ENCODE peak calls at places on chromosomes 4 and X, in four cellular contexts. One of them, this sample, is unnamed.

GRCh38 chr4:137266511-137266910 is 265.8 kb downstream of the PCDH18 start:
- DNase-seq in T follicular helper cell: no peak
- DNase-seq in stimulated activated CD4-positive, alpha-beta T cell treated with anti-CD3 and anti-CD28 coated beads, Interleukin-1b, Interleukin-23, amount 100 ng/mL, for 24 hours: no peak
- DNase-seq in activated CD8-positive, alpha-beta memory T cell treated with anti-CD3 and anti-CD28 coated beads for 48 hours: no peak
- DNase-seq in this sample: no peak

GRCh38 chr4:156773648-156774357 is 197.8 kb downstream of the PDGFC start:
- DNase-seq in T follicular helper cell: no peak
- DNase-seq in stimulated activated CD4-positive, alpha-beta T cell treated with anti-CD3 and anti-CD28 coated beads, Interleukin-1b, Interleukin-23, amount 100 ng/mL, for 24 hours: no peak
- DNase-seq in activated CD8-positive, alpha-beta memory T cell treated with anti-CD3 and anti-CD28 coated beads for 48 hours: no peak
- DNase-seq in this sample: peak

GRCh38 chr4:123411514-123411913 is 14.9 kb downstream of the SPRY1 start:
- DNase-seq in T follicular helper cell: no peak
- DNase-seq in stimulated activated CD4-positive, alpha-beta T cell treated with anti-CD3 and anti-CD28 coated beads, Interleukin-1b, Interleukin-23, amount 100 ng/mL, for 24 hours: no peak
- DNase-seq in activated CD8-positive, alpha-beta memory T cell treated with anti-CD3 and anti-CD28 coated beads for 48 hours: no peak
- DNase-seq in this sample: no peak

GRCh38 chr4:177001271-177002175 is 208.8 kb upstream of the VEGFC start:
- DNase-seq in T follicular helper cell: no peak
- DNase-seq in stimulated activated CD4-positive, alpha-beta T cell treated with anti-CD3 and anti-CD28 coated beads, Interleukin-1b, Interleukin-23, amount 100 ng/mL, for 24 hours: no peak
- DNase-seq in activated CD8-positive, alpha-beta memory T cell treated with anti-CD3 and anti-CD28 coated beads for 48 hours: no peak
- DNase-seq in this sample: no peak

GRCh38 chrX:118772051-118772450 is 44.6 kb downstream of the IL13RA1 start:
- DNase-seq in T follicular helper cell: no peak
- DNase-seq in stimulated activated CD4-positive, alpha-beta T cell treated with anti-CD3 and anti-CD28 coated beads, Interleukin-1b, Interleukin-23, amount 100 ng/mL, for 24 hours: no peak
- DNase-seq in activated CD8-positive, alpha-beta memory T cell treated with anti-CD3 and anti-CD28 coated beads for 48 hours: no peak
- DNase-seq in this sample: no peak

GRCh38 chr4:17103231-17103630 is 204.8 kb upstream of the LDB2 start:
- DNase-seq in T follicular helper cell: no peak
- DNase-seq in stimulated activated CD4-positive, alpha-beta T cell treated with anti-CD3 and anti-CD28 coated beads, Interleukin-1b, Interleukin-23, amount 100 ng/mL, for 24 hours: no peak
- DNase-seq in activated CD8-positive, alpha-beta memory T cell treated with anti-CD3 and anti-CD28 coated beads for 48 hours: no peak
- DNase-seq in this sample: no peak

GRCh38 chr4:86058621-86059020 is 301.2 kb downstream of the MAPK10 start:
- DNase-seq in T follicular helper cell: no peak
- DNase-seq in stimulated activated CD4-positive, alpha-beta T cell treated with anti-CD3 and anti-CD28 coated beads, Interleukin-1b, Interleukin-23, amount 100 ng/mL, for 24 hours: no peak
- DNase-seq in activated CD8-positive, alpha-beta memory T cell treated with anti-CD3 and anti-CD28 coated beads for 48 hours: no peak
- DNase-seq in this sample: no peak

GRCh38 chr4:95255396-95256107 is 293.2 kb downstream of the UNC5C start:
- DNase-seq in T follicular helper cell: no peak
- DNase-seq in stimulated activated CD4-positive, alpha-beta T cell treated with anti-CD3 and anti-CD28 coated beads, Interleukin-1b, Interleukin-23, amount 100 ng/mL, for 24 hours: no peak
- DNase-seq in activated CD8-positive, alpha-beta memory T cell treated with anti-CD3 and anti-CD28 coated beads for 48 hours: no peak
- DNase-seq in this sample: no peak

GRCh38 chr4:149203256-149204001 is 612.2 kb downstream of the IQCM start:
- DNase-seq in T follicular helper cell: no peak
- DNase-seq in stimulated activated CD4-positive, alpha-beta T cell treated with anti-CD3 and anti-CD28 coated beads, Interleukin-1b, Interleukin-23, amount 100 ng/mL, for 24 hours: no peak
- DNase-seq in activated CD8-positive, alpha-beta memory T cell treated with anti-CD3 and anti-CD28 coated beads for 48 hours: no peak
- DNase-seq in this sample: no peak

GRCh38 chr4:55498051-55498450 is 48.7 kb downstream of the CLOCK start:
- DNase-seq in T follicular helper cell: no peak
- DNase-seq in stimulated activated CD4-positive, alpha-beta T cell treated with anti-CD3 and anti-CD28 coated beads, Interleukin-1b, Interleukin-23, amount 100 ng/mL, for 24 hours: no peak
- DNase-seq in activated CD8-positive, alpha-beta memory T cell treated with anti-CD3 and anti-CD28 coated beads for 48 hours: no peak
- DNase-seq in this sample: no peak

GRCh38 chr4:1850276-1850675 is 5.7 kb downstream of the LETM1 start:
- DNase-seq in T follicular helper cell: no peak
- DNase-seq in stimulated activated CD4-positive, alpha-beta T cell treated with anti-CD3 and anti-CD28 coated beads, Interleukin-1b, Interleukin-23, amount 100 ng/mL, for 24 hours: no peak
- DNase-seq in activated CD8-positive, alpha-beta memory T cell treated with anti-CD3 and anti-CD28 coated beads for 48 hours: no peak
- DNase-seq in this sample: peak

GRCh38 chr4:17033256-17034245 is 135.1 kb upstream of the LDB2 start:
- DNase-seq in T follicular helper cell: no peak
- DNase-seq in stimulated activated CD4-positive, alpha-beta T cell treated with anti-CD3 and anti-CD28 coated beads, Interleukin-1b, Interleukin-23, amount 100 ng/mL, for 24 hours: no peak
- DNase-seq in activated CD8-positive, alpha-beta memory T cell treated with anti-CD3 and anti-CD28 coated beads for 48 hours: no peak
- DNase-seq in this sample: no peak

GRCh38 chr4:95394733-95395306 is 154.0 kb downstream of the UNC5C start:
- DNase-seq in T follicular helper cell: no peak
- DNase-seq in stimulated activated CD4-positive, alpha-beta T cell treated with anti-CD3 and anti-CD28 coated beads, Interleukin-1b, Interleukin-23, amount 100 ng/mL, for 24 hours: no peak
- DNase-seq in activated CD8-positive, alpha-beta memory T cell treated with anti-CD3 and anti-CD28 coated beads for 48 hours: no peak
- DNase-seq in this sample: no peak

This sample was measured in NCI-H82.